ENCODE peak calls at places on chromosome 12, in eight cellular contexts. W is NCI-H1048, H is epithelial cell of esophagus, K is astrocyte, Y is uterus, N is brain microvascular endothelial cell, C is AG08396, D is right cardiac atrium. J is an unnamed sample.

GRCh38 chr12:114689075-114689994 is 5.4 kb upstream of the TBX3 start:
- DNase-seq in D (no peak), W (no peak), C (no peak), Y (no peak), N (no peak), K (no peak), H (no peak), J (no peak)

GRCh38 chr12:129413295-129413694 is 490.5 kb downstream of the TMEM132D start:
- DNase-seq in C (no peak), K (no peak), Y (no peak), D (no peak), W (no peak), N (no peak), H (no peak), J (no peak)

GRCh38 chr12:121697093-121697698 is 15.4 kb upstream of the TMEM120B start:
- DNase-seq in Y (no peak), N (no peak), K (no peak), D (no peak), W (peak), H (peak), C (peak), J (peak)

GRCh38 chr12:7042847-7043246 is 17.7 kb upstream of the C1S start:
- DNase-seq in C (peak), H (peak), Y (no peak), N (peak), D (no peak), W (no peak), K (no peak), J (peak)

GRCh38 chr12:115046805-115047204 is 362.8 kb upstream of the TBX3 start:
- DNase-seq in D (no peak), C (no peak), N (no peak), W (no peak), Y (no peak), H (no peak), K (no peak), J (no peak)

GRCh38 chr12:77402726-77403125 is 337.4 kb upstream of the E2F7 start:
- DNase-seq in H (peak), N (peak), K (peak), W (no peak), C (no peak), D (no peak), Y (no peak), J (peak)

GRCh38 chr12:21940972-21941521 is at the start of gene ABCC9:
- DNase-seq in D (peak), C (peak), K (peak), W (no peak), N (peak), Y (peak), H (peak), J (no peak)

GRCh38 chr12:90679674-90680073 is 275.3 kb downstream of the CCER1 start:
- DNase-seq in H (peak), C (no peak), N (no peak), D (no peak), K (no peak), W (no peak), Y (no peak), J (no peak)

GRCh38 chr12:41897593-41897992 is 247.1 kb downstream of the GXYLT1 start:
- DNase-seq in D (no peak), H (no peak), N (no peak), K (no peak), W (no peak), C (no peak), Y (no peak), J (no peak)

GRCh38 chr12:49541140-49541861 is 2.5 kb downstream of the KCNH3 start:
- DNase-seq in C (no peak), Y (no peak), D (no peak), N (no peak), K (no peak), H (no peak), W (no peak), J (no peak)

GRCh38 chr12:66964629-66965028 is 285.8 kb upstream of the GRIP1 start:
- DNase-seq in C (no peak), Y (no peak), K (peak), W (no peak), H (no peak), D (no peak), N (peak), J (peak)

GRCh38 chr12:90995041-90995440 is 9.7 kb downstream of the EPYC start:
- DNase-seq in H (no peak), N (no peak), D (no peak), C (no peak), K (no peak), Y (no peak), W (no peak), J (peak)

GRCh38 chr12:11758838-11759509 is 109.5 kb downstream of the ETV6 start:
- DNase-seq in H (no peak), D (peak), Y (no peak), K (peak), N (peak), W (no peak), C (no peak), J (peak)